ENCODE peak calls at places on chromosomes 1 and 21, in nine cellular contexts. P, F, W, V, I, N, H, A and T are unnamed samples. For H3K4me1, the result is how much of the 10 kb centered on the place peaks cover.

GRCh38 chr1:212860713-212861581 is 2.9 kb downstream of the FLVCR1 start:
- DNase-seq in P (no peak), H (no peak), N (no peak), F (peak), I (no peak), W (no peak), V (no peak), A (peak), T (no peak)

GRCh38 chr1:43651188-43651587 is 1.2 kb downstream of the KDM4A start:
- DNase-seq in A (no peak), H (no peak), V (no peak), F (no peak), N (no peak), I (no peak), W (no peak), P (no peak), T (peak)

GRCh38 chr21:45747802-45748445 is 104.4 kb downstream of the PCBP3 start:
- DNase-seq in I (no peak), A (peak), N (no peak), W (no peak), P (no peak), F (peak), V (no peak), H (no peak), T (no peak)

GRCh38 chr1:5508669-5509330 is 483.4 kb downstream of the NPHP4 start:
- DNase-seq in P (no peak), A (no peak), F (no peak), N (no peak), I (no peak), V (no peak), W (no peak), H (no peak), T (no peak)

GRCh38 chr1:110227774-110228173 is 17.7 kb downstream of the KCNC4 start:
- DNase-seq in F (no peak), P (no peak), I (no peak), H (no peak), W (no peak), N (no peak), A (no peak), V (no peak), T (no peak)

GRCh38 chr1:81478217-81478616 is 322.5 kb upstream of the ADGRL2 start:
- DNase-seq in V (peak), P (no peak), F (no peak), I (peak), H (no peak), N (no peak), A (peak), W (no peak), T (no peak)

GRCh38 chr21:45592208-45592619 is 50.0 kb upstream of the SLC19A1 start:
- DNase-seq in N (no peak), I (no peak), W (no peak), F (no peak), A (no peak), H (peak), V (no peak), P (no peak), T (no peak)

GRCh38 chr1:32867671-32868070 is 3.0 kb downstream of the FNDC5 start:
- DNase-seq in P (no peak), H (no peak), V (no peak), F (no peak), I (no peak), W (no peak), N (no peak), A (no peak), T (no peak)

GRCh38 chr1:116115476-116115875 is 4.3 kb downstream of the MAB21L3 start:
- DNase-seq in N (no peak), A (peak), I (no peak), W (no peak), V (no peak), F (peak), H (no peak), P (no peak), T (no peak)

GRCh38 chr21:33078907-33079582 is 9.1 kb downstream of the OLIG1 start:
- DNase-seq in N (no peak), V (no peak), P (no peak), F (peak), W (no peak), A (peak), I (no peak), H (peak), T (no peak)

GRCh38 chr1:238088891-238089290 is 198.2 kb upstream of the ZP4 start:
- DNase-seq in A (no peak), F (no peak), N (no peak), V (no peak), H (no peak), P (no peak), I (no peak), W (no peak), T (no peak)

GRCh38 chr1:154433161-154433681 is 28.1 kb downstream of the IL6R start:
- DNase-seq in A (no peak), N (no peak), V (no peak), I (no peak), H (no peak), P (no peak), W (no peak), F (no peak), T (no peak)

GRCh38 chr1:169115891-169116585 is 9.5 kb downstream of the ATP1B1 start:
- DNase-seq in V (peak), I (peak), W (no peak), F (peak), H (no peak), P (peak), N (no peak), A (peak), T (peak)

GRCh38 chr21:46409641-46410406 is 48.9 kb upstream of the DIP2A start:
- DNase-seq in I (no peak), H (no peak), W (no peak), P (peak), V (no peak), F (no peak), N (no peak), A (no peak), T (no peak)

GRCh38 chr1:201311356-201312011 is 28.2 kb downstream of the PKP1 start:
- DNase-seq in F (no peak), W (no peak), P (no peak), V (no peak), I (no peak), H (peak), A (no peak), N (no peak), T (no peak)

GRCh38 chr1:205810448-205811157 is 2.4 kb downstream of the SLC41A1 start:
- DNase-seq in H (peak), V (no peak), W (no peak), A (peak), I (no peak), N (no peak), P (no peak), F (no peak), T (no peak)

GRCh38 chr1:119367332-119368124 is 1.1 kb upstream of the HAO2 start:
- DNase-seq in A (peak), H (no peak), I (no peak), N (no peak), V (no peak), P (no peak), F (peak), W (peak), T (no peak)

GRCh38 chr21:45435405-45435981 is 30.5 kb downstream of the COL18A1 start:
- DNase-seq in P (peak), N (no peak), W (no peak), V (no peak), I (no peak), F (no peak), A (no peak), H (no peak), T (no peak)

GRCh38 chr1:64848812-64849211 is 103.9 kb downstream of the RAVER2 start:
- DNase-seq in I (no peak), A (no peak), N (no peak), P (no peak), H (no peak), F (no peak), W (no peak), V (no peak), T (no peak)

GRCh38 chr1:76832521-76832920 is 34.8 kb upstream of the ST6GALNAC5 start:
- DNase-seq in N (no peak), I (no peak), V (no peak), A (no peak), F (no peak), W (no peak), H (no peak), P (no peak), T (no peak)

GRCh38 chr1:93124556-93125368 is 45.7 kb downstream of the MTF2 start:
- DNase-seq in H (no peak), F (no peak), P (no peak), V (no peak), I (no peak), A (no peak), W (no peak), N (no peak), T (no peak)

GRCh38 chr1:101071470-101071886 is 45.9 kb upstream of the DPH5 start:
- DNase-seq in H (no peak), F (peak), W (no peak), I (no peak), A (peak), P (no peak), V (no peak), N (no peak), T (no peak)

GRCh38 chr21:39096754-39097153 is 86.5 kb downstream of the PSMG1 start:
- DNase-seq in F (no peak), P (no peak), W (no peak), V (no peak), I (no peak), H (no peak), A (no peak), N (no peak), T (no peak)

GRCh38 chr21:27802816-27803475 is 836.1 kb upstream of the ADAMTS5 start:
- DNase-seq in I (no peak), A (peak), H (peak), W (peak), F (peak), P (no peak), V (peak), N (peak), T (no peak)

GRCh38 chr1:162991444-162991843 is 77.7 kb upstream of the RGS4 start:
- DNase-seq in W (no peak), I (no peak), H (no peak), P (no peak), F (no peak), V (no peak), N (no peak), A (no peak), T (no peak)

GRCh38 chr1:67618285-67619018 is 66.5 kb upstream of the GADD45A start:
- DNase-seq in V (peak), P (no peak), A (peak), W (no peak), N (peak), F (peak), H (no peak), I (no peak), T (no peak)

GRCh38 chr21:44438531-44439210 is 16.6 kb upstream of the LRRC3 start:
- DNase-seq in A (no peak), F (no peak), H (no peak), V (peak), P (peak), W (no peak), N (no peak), I (peak), T (peak)

GRCh38 chr1:56877973-56878372 is 23.4 kb downstream of the C8A start:
- DNase-seq in N (no peak), H (no peak), W (no peak), V (no peak), P (no peak), I (no peak), A (peak), F (peak), T (no peak)

GRCh38 chr1:19065526-19066247 is 109.2 kb upstream of the IFFO2 start:
- DNase-seq in W (no peak), I (no peak), F (no peak), N (no peak), P (no peak), V (peak), A (no peak), H (no peak), T (no peak)

GRCh38 chr1:165695011-165695410 is 3.4 kb downstream of the ALDH9A1 start:
- DNase-seq in I (no peak), F (no peak), H (no peak), N (no peak), P (no peak), V (no peak), W (no peak), A (no peak), T (no peak)

GRCh38 chr1:21225065-21225464 is 48.4 kb upstream of the EIF4G3 start:
- DNase-seq in F (no peak), W (no peak), V (no peak), A (no peak), I (no peak), H (no peak), N (no peak), P (peak), T (no peak)

GRCh38 chr1:22592919-22593790 is 29.9 kb downstream of the EPHA8 start:
- DNase-seq in N (no peak), H (no peak), P (no peak), W (no peak), F (no peak), A (no peak), V (no peak), I (no peak), T (no peak)

DNA sequence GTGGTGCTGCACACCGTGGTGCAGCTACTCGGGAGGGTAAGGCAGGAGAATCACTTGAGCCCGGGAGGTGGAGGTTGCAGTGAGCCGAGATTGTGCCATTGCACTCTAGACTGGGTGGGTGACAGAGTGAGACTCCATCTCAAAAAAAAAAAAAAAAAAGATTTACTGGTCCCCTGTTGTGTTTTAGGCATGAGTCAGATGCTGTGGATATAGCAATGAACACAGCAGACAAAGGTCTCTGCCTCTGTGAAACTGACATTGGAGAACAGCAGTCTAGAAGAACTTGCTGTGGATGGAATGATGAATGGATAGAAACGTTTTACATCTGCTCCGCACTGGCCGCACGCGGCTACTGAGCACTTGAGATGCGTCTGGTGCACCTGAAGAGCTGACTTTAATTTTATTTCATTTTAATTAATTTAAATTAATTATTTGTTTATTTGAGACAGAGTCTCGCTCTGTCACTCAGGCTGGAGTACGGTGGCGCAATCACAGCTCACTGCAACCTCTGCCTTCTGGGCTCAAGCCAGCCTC is 24.5 kb upstream of the EPHA2 start:
- DNase-seq in F (peak), H (no peak), W (no peak), A (no peak), P (no peak), V (no peak), I (no peak), N (no peak), T (no peak)
- H3K4me1 ChIP-seq in F (under half), H (under half), W (under half), A (under half), P (under half), V (half or more), I (half or more), N (under half), T (under half)

DNA sequence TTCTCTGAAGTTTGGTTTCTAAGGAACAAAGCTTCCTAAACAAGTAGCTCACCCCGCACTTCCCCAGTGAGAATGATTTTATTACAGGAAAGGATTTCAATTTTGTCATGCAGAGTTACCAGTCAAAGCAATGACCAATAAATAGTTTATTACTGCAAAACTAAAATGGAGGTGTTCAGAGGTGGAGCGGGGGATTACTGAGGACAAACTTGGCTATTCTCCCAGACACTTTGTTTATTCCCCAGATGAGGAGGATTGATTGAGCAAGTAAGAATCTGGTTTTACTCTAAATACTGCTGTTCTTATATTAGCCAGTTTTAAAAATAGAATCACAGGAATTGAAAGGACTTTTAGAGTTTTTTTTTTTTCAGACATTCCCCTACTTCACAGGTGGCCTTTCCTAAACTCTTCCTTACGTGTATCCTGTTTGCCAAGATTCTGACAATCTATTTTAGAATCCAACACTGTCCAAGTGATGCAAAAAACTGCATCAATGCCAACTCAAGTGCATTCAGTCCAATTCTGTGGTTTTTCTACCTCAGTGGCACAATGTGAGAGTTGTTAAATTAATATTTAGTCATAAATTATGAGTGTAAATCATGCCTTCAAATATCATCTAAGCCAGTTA is 136.1 kb downstream of the TNFSF18 start:
- DNase-seq in W (no peak), F (peak), I (no peak), V (no peak), N (no peak), A (peak), H (no peak), P (no peak), T (no peak)
- H3K4me1 ChIP-seq in W (under half), F (under half), I (under half), V (under half), N (under half), A (under half), H (under half), P (under half), T (under half)

GRCh38 chr1:2046953-2047748 is 3.1 kb upstream of the PRKCZ start:
- DNase-seq in W (no peak), A (no peak), N (no peak), H (no peak), P (peak), I (no peak), V (no peak), F (no peak), T (peak)
- H3K4me1 ChIP-seq in W (under half), A (under half), N (under half), H (under half), P (under half), I (under half), V (half or more), F (under half), T (half or more)

GRCh38 chr21:35533893-35534292 is 484.8 kb upstream of the RUNX1 start:
- DNase-seq in N (no peak), A (no peak), P (no peak), W (no peak), H (no peak), V (no peak), I (no peak), F (no peak), T (no peak)
- H3K4me1 ChIP-seq in N (under half), A (under half), P (under half), W (under half), H (under half), V (under half), I (under half), F (under half), T (under half)

DNA sequence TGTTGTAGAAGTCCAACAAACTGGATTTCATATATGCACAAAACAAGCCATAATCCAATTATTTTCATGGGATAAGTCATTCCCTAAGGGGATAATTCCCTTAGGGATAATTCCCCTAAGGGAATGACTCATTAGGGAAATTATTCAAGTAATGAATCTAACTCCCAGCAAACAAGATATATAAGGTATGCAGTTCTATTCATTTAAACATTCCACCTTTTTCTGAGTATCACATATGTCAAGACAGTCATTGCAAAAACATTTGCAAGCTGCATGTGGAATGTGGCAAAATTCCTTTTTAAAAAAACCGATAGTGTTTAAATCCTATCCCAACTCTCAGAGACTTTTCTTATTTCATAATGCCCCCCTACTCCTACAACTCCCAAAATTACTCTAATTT is 131.2 kb downstream of the AKT3 start:
- DNase-seq in V (no peak), N (no peak), P (no peak), F (peak), H (no peak), I (no peak), A (peak), W (no peak), T (no peak)
- H3K4me1 ChIP-seq in V (under half), N (under half), P (under half), F (under half), H (under half), I (under half), A (under half), W (under half), T (under half)

GRCh38 chr1:202639500-202639899 is 70.8 kb downstream of the SYT2 start:
- DNase-seq in H (no peak), V (no peak), P (no peak), F (peak), N (no peak), W (no peak), I (no peak), A (no peak), T (no peak)
- H3K4me1 ChIP-seq in H (under half), V (under half), P (under half), F (under half), N (under half), W (under half), I (under half), A (under half), T (under half)

DNA sequence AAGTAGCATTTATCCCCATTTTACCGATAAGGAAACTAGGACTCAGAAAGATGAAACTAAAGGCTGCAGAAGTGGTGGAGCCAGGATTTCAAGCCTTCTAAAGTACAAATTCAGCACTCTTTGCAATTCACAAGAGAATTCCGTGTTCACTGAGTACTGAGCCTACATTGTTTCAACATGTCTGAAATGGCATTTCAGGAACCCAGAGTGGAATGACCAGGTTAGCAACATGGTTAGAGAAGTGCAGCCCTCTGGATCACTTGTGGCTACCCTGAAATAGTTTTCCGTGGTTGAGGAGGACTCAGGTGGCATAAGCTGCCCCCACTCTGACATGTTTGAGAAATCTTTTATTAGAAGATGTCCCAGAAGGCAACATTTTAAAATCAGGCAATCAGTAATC is 6.6 kb downstream of the MYCL start:
- DNase-seq in F (no peak), H (no peak), I (no peak), P (no peak), N (no peak), A (no peak), W (no peak), V (no peak), T (no peak)
- H3K4me1 ChIP-seq in F (under half), H (under half), I (under half), P (under half), N (under half), A (under half), W (half or more), V (under half), T (under half)